ENCODE peak calls at places on chromosomes 6 and 20, in four cellular contexts. Y is choroid plexus epithelial cell; M is naive thymus-derived CD8-positive, alpha-beta T cell; Z is HT1080. I is an unnamed sample.

GRCh38 chr6:20070047-20070446 is 142.2 kb downstream of the MBOAT1 start:
- DNase-seq in Y (no peak), M (no peak), Z (no peak), I (no peak)

GRCh38 chr6:18528084-18528743 is 141.1 kb downstream of the RNF144B start:
- DNase-seq in Y (peak; percentile 41), M (no peak), Z (peak; percentile 21), I (peak; percentile 55)

GRCh38 chr20:4341804-4342560 is 326.6 kb upstream of the RNF24 start:
- DNase-seq in Y (peak; percentile 39), Z (peak; percentile 21), M (no peak), I (peak; percentile 75)

GRCh38 chr6:115272311-115272710 is 788.4 kb downstream of the FRK start:
- DNase-seq in Y (no peak), M (no peak), Z (no peak), I (no peak)

GRCh38 chr6:152727507-152727906 is 23.1 kb upstream of the VIP start:
- DNase-seq in M (no peak), Z (no peak), Y (no peak), I (peak; percentile 5)

GRCh38 chr6:143376861-143377260 is 73.6 kb downstream of the ADAT2 start:
- DNase-seq in M (no peak), Z (no peak), Y (no peak), I (no peak)

GRCh38 chr6:142698751-142699150 is 246.2 kb downstream of the HIVEP2 start:
- DNase-seq in M (no peak), Z (no peak), Y (peak; percentile 28), I (peak; percentile 23)

GRCh38 chr20:35582741-35583404 is 32.8 kb upstream of the SPAG4 start:
- DNase-seq in Z (no peak), M (no peak), Y (no peak), I (no peak)

GRCh38 chr20:20549699-20550098 is 162.7 kb downstream of the RALGAPA2 start:
- DNase-seq in Z (peak; percentile 71), Y (peak; percentile 79), M (no peak), I (peak; percentile 99)

GRCh38 chr6:29790626-29791025 is 37.0 kb upstream of the HLA-G start:
- DNase-seq in Y (no peak), M (no peak), Z (no peak), I (peak; percentile 94)

GRCh38 chr6:39301606-39302005 is 12.6 kb downstream of the KCNK17 start:
- DNase-seq in M (no peak), Y (peak; percentile 17), Z (peak; percentile 17), I (peak; percentile 14)

GRCh38 chr20:51725584-51726176 is 42.5 kb downstream of the ATP9A start:
- DNase-seq in M (no peak), Y (no peak), Z (no peak), I (peak; percentile 98)

GRCh38 chr20:61911824-61912223 is 153.9 kb downstream of the TAF4 start:
- DNase-seq in M (no peak), Z (no peak), Y (no peak), I (no peak)

GRCh38 chr6:132466952-132467351 is 46.0 kb downstream of the STX7 start:
- DNase-seq in Y (peak; percentile 86), M (no peak), Z (no peak), I (no peak)

GRCh38 chr6:45587229-45588060 is 209.7 kb upstream of the SUPT3H start:
- DNase-seq in Z (no peak), Y (no peak), M (no peak), I (no peak)

GRCh38 chr6:157629220-157629619 is 193.8 kb upstream of the SNX9 start:
- DNase-seq in M (no peak), Y (peak; percentile 41), Z (no peak), I (no peak)

GRCh38 chr6:158644227-158645063 is at the start of gene DYNLT1:
- DNase-seq in Z (peak; percentile 95), Y (peak; percentile 91), M (peak; percentile 91), I (peak; percentile 88)

GRCh38 chr20:41587956-41588355 is 30.2 kb downstream of the CHD6 start:
- DNase-seq in Z (peak; percentile 69), Y (peak; percentile 56), M (no peak), I (peak; percentile 78)

GRCh38 chr6:43699564-43700186 is 12.1 kb upstream of the MRPS18A start:
- DNase-seq in Z (peak; percentile 19), M (no peak), Y (peak; percentile 46), I (peak; percentile 75)

GRCh38 chr6:134004714-134005113 is 47.7 kb downstream of the SLC2A12 start:
- DNase-seq in M (no peak), Y (no peak), Z (no peak), I (no peak)

GRCh38 chr6:167551634-167552630 is 227.0 kb downstream of the TTLL2 start:
- DNase-seq in Y (no peak), Z (no peak), M (no peak), I (no peak)

GRCh38 chr20:35700625-35701148 is 1.5 kb downstream of the ROMO1 start:
- DNase-seq in Z (no peak), M (peak; percentile 12), Y (no peak), I (peak; percentile 37)

GRCh38 chr6:80214436-80215022 is 108.1 kb downstream of the BCKDHB start:
- DNase-seq in Z (peak; percentile 41), M (no peak), Y (peak; percentile 81), I (peak; percentile 67)

GRCh38 chr20:55386686-55387085 is 618.6 kb downstream of the CBLN4 start:
- DNase-seq in Z (peak; percentile 83), Y (no peak), M (no peak), I (peak; percentile 20)

GRCh38 chr6:169156108-169156821 is 97.4 kb downstream of the THBS2 start:
- DNase-seq in Z (peak; percentile 54), M (no peak), Y (peak; percentile 75), I (no peak)